ENCODE peak calls at places on chromosome 12, in nine cellular contexts. M is transverse colon, X is fibroblast of lung, R is choroid plexus epithelial cell, N is suprapubic skin, Z is GM12865, Q is right cardiac atrium, B is AG04449, T is esophagus squamous epithelium. O is an unnamed sample.
A peak's percentile ranks its signal among the peaks of the same experiment; 100 is the strongest.

GRCh38 chr12:56716458-56716857 is 8.6 kb downstream of the NACA start:
- DNase-seq in M (no peak), X (no peak), R (no peak), N (no peak), Z (no peak), Q (no peak), B (no peak), T (no peak), O (no peak)

GRCh38 chr12:111285191-111285590 is 83.7 kb downstream of the PHETA1 start:
- DNase-seq in M (no peak), X (no peak), R (no peak), N (no peak), Z (no peak), Q (no peak), B (no peak), T (no peak), O (no peak)

GRCh38 chr12:65209655-65210043 is 40.3 kb downstream of the LEMD3 start:
- DNase-seq in M (no peak), X (no peak), R (peak; percentile 36), N (no peak), Z (peak; percentile 72), Q (no peak), B (no peak), T (no peak), O (no peak)

GRCh38 chr12:26499979-26500640 is 304.7 kb downstream of the SSPN start:
- DNase-seq in M (no peak), X (no peak), R (no peak), N (no peak), Z (no peak), Q (no peak), B (no peak), T (no peak), O (no peak)

GRCh38 chr12:131555866-131556265 is 155.0 kb upstream of the SFSWAP start:
- DNase-seq in M (no peak), X (no peak), R (no peak), N (no peak), Z (no peak), Q (no peak), B (no peak), T (no peak), O (no peak)

GRCh38 chr12:79407671-79408622 is 282.8 kb downstream of the PAWR start:
- DNase-seq in M (peak; percentile 69), X (peak; percentile 87), R (peak; percentile 97), N (no peak), Z (peak; percentile 70), Q (peak; percentile 48), B (peak; percentile 77), T (no peak), O (peak; percentile 76)

GRCh38 chr12:111066744-111067437 is 146.5 kb upstream of the MYL2 start:
- DNase-seq in M (no peak), X (no peak), R (no peak), N (no peak), Z (peak; percentile 13), Q (no peak), B (no peak), T (no peak), O (no peak)

GRCh38 chr12:817941-818600 is 65.7 kb downstream of the WNK1 start:
- DNase-seq in M (no peak), X (no peak), R (no peak), N (no peak), Z (no peak), Q (no peak), B (no peak), T (no peak), O (no peak)

GRCh38 chr12:65004270-65004669 is 116.8 kb downstream of the WIF1 start:
- DNase-seq in M (no peak), X (no peak), R (no peak), N (no peak), Z (no peak), Q (no peak), B (no peak), T (no peak), O (no peak)

GRCh38 chr12:121580959-121581680 is at the start of gene KDM2B:
- DNase-seq in M (peak; percentile 24), X (peak; percentile 64), R (peak; percentile 79), N (no peak), Z (peak; percentile 10), Q (no peak), B (no peak), T (no peak), O (no peak)

GRCh38 chr12:71969330-71969729 is 30.7 kb downstream of the TPH2 start:
- DNase-seq in M (no peak), X (no peak), R (no peak), N (no peak), Z (no peak), Q (no peak), B (no peak), T (no peak), O (no peak)

GRCh38 chr12:84697141-84697540 is 215.5 kb downstream of the SLC6A15 start:
- DNase-seq in M (no peak), X (no peak), R (no peak), N (no peak), Z (no peak), Q (no peak), B (peak; percentile 16), T (no peak), O (peak; percentile 57)

GRCh38 chr12:6612652-6613014 is 5.5 kb upstream of the CHD4 start:
- DNase-seq in M (no peak), X (no peak), R (no peak), N (no peak), Z (no peak), Q (no peak), B (no peak), T (no peak), O (no peak)
- H3K4me3 ChIP-seq in M (no peak overlapping the region), X (no peak overlapping the region), R (no peak overlapping the region), N (peak overlapping the region; percentile 21), Z (no peak overlapping the region), Q (no peak overlapping the region), B (no peak overlapping the region), T (peak overlapping the region; percentile 57), O (no peak overlapping the region)

GRCh38 chr12:113918306-113918705 is 47.8 kb downstream of the RBM19 start:
- DNase-seq in M (no peak), X (no peak), R (no peak), N (no peak), Z (no peak), Q (no peak), B (no peak), T (no peak), O (no peak)

GRCh38 chr12:113919791-113920190 is 46.3 kb downstream of the RBM19 start:
- DNase-seq in M (no peak), X (no peak), R (no peak), N (no peak), Z (no peak), Q (no peak), B (no peak), T (no peak), O (no peak)

GRCh38 chr12:113926792-113927191 is 39.3 kb downstream of the RBM19 start:
- DNase-seq in M (no peak), X (no peak), R (peak; percentile 49), N (no peak), Z (peak; percentile 10), Q (no peak), B (no peak), T (no peak), O (no peak)

GRCh38 chr12:113924341-113924740 is 41.8 kb downstream of the RBM19 start:
- DNase-seq in M (no peak), X (no peak), R (no peak), N (no peak), Z (no peak), Q (no peak), B (no peak), T (no peak), O (no peak)

DNA sequence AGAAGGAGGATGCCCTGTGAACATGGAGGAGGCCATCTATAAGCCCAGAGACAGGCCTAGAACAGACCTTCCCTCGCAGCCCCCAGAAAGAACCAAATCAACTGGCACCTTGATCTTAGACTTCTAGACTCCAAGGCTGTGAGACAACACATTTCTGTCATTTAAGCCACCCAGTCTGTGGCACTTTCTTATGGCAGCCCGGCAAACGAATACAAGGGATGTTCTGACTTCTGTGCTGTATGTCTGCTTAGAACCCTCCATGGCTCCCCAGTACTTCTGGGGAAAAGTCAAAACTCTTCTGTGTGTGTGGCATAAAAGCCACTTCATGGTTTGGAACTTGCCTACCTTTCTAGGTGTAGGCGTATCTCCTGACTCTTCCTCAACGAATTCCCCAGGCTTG is 42.9 kb downstream of the RBM19 start:
- DNase-seq in M (no peak), X (no peak), R (no peak), N (no peak), Z (no peak), Q (no peak), B (no peak), T (no peak), O (no peak)
- H3K4me3 ChIP-seq in M (no peak overlapping the region), X (no peak overlapping the region), R (no peak overlapping the region), N (no peak overlapping the region), Z (no peak overlapping the region), Q (no peak overlapping the region), B (no peak overlapping the region), T (no peak overlapping the region), O (no peak overlapping the region)

DNA sequence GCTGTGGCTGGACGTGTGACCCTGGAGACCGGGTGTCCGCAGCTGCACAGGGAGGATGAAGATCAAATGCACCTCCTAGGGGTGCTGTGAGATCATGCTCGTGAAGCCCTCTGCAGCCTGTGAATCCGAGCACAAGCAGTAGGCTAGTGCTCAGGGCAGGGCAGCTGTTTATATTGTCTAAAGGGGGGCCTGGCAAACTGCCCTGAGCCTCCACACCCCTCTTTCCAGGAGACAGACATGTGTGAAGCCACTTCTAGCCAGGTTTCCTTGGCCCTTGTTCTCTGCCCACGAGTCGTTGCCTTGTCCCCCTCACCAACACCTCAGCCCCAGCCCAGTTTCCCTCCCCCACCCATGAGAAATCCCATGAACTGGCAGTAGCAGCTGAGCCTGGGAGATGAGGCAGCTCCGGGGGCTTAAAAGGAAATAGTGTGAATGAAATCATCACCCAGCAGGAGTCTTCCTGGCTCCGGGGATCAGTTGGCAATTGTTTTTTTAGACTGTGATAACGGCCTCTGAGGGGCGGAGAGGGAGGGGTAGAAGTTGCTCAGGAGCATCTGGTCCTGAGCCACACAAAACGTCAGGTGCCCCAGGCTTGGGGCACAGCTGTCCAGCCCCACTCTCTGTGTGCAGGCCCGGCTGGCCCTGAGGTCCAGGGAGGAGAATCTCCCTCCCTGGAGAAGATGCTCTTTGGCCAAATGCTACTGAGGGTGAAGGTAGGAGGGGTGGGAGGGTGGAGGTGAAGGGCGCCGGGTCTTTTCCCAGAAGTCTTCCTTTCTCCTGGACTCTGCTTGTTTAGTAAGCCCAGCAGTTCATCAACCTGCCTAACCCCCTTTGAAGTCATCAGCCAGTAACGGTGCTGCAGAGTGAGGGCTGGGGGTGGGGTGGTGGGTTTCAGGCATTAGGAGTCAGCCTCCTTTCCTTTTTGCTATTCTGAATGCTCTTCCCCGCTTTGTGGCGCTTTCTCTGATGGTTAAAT is 4.0 kb downstream of the FGF6 start:
- DNase-seq in M (no peak), X (no peak), R (peak; percentile 61), N (peak; percentile 50), Z (peak; percentile 4), Q (no peak), B (no peak), T (no peak), O (no peak)
- H3K4me3 ChIP-seq in M (no peak overlapping the region), X (no peak overlapping the region), R (no peak overlapping the region), N (no peak overlapping the region), Z (no peak overlapping the region), Q (no peak overlapping the region), B (no peak overlapping the region), T (no peak overlapping the region), O (no peak overlapping the region)

DNA sequence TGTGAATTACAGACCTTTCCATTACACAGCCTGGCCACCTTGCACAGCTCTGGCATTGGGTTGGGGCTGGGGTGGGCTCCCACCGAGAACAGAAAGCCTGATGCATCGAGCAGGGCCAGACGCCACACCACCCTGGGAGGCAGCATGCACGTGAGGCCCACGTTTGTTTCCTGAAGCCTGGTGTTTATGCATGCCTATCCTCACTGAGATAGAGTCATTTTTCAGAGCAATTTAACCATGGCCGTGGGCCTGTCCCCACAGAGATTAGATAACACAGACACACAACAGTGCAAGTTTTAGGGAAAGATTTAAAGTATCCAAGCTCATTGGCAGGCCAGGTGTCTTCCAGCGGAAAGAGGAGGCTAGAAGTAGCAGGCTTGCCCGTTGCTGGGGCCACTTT is 287.5 kb upstream of the PWP1 start:
- DNase-seq in M (no peak), X (no peak), R (peak; percentile 45), N (no peak), Z (no peak), Q (no peak), B (no peak), T (no peak), O (no peak)
- H3K4me3 ChIP-seq in M (no peak overlapping the region), X (no peak overlapping the region), R (no peak overlapping the region), N (no peak overlapping the region), Z (no peak overlapping the region), Q (no peak overlapping the region), B (no peak overlapping the region), T (no peak overlapping the region), O (no peak overlapping the region)